ENCODE peak calls at places on chromosomes 7 and 10, in four cellular contexts. G is heart right ventricle, M is A549, L is cardiac muscle cell. D is an unnamed sample.
A peak's percentile ranks its signal among the peaks of the same experiment; 100 is the strongest.

GRCh38 chr10:68231106-68231901 is 609 bp downstream of the ATOH7 start:
- DNase-seq in L (peak; percentile 85), G (peak; percentile 60), M (peak; percentile 84), D (peak; percentile 72)

GRCh38 chr10:87752571-87752970 is 65.5 kb downstream of the ATAD1 start:
- DNase-seq in G (no peak), M (no peak), L (no peak), D (no peak)

GRCh38 chr10:88361995-88362540 is 221.1 kb downstream of the RNLS start:
- DNase-seq in G (no peak), M (no peak), L (no peak), D (no peak)

GRCh38 chr7:88278881-88279280 is 27.8 kb downstream of the STEAP4 start:
- DNase-seq in M (no peak), L (no peak), G (no peak), D (no peak)

GRCh38 chr7:93040355-93040754 is 77.4 kb downstream of the SAMD9 start:
- DNase-seq in L (no peak), M (no peak), G (peak; percentile 44), D (no peak)

GRCh38 chr10:58267713-58268453 is at the start of gene IPMK:
- DNase-seq in L (peak; percentile 95), G (peak; percentile 97), M (peak; percentile 93), D (peak; percentile 89)

GRCh38 chr7:70694357-70694908 is 437.5 kb upstream of the GALNT17 start:
- DNase-seq in L (peak; percentile 70), G (peak; percentile 37), M (peak; percentile 13), D (no peak)

GRCh38 chr7:66974986-66975590 is 20.3 kb downstream of the SBDS start:
- DNase-seq in L (no peak), M (peak; percentile 60), G (no peak), D (no peak)

GRCh38 chr7:158042156-158042880 is 545.3 kb downstream of the PTPRN2 start:
- DNase-seq in M (no peak), G (no peak), L (no peak), D (no peak)

GRCh38 chr10:27743736-27744477 is 1.7 kb downstream of the MKX start:
- DNase-seq in G (no peak), L (peak; percentile 43), M (peak; percentile 11), D (no peak)

GRCh38 chr7:123201901-123202300 is 2.1 kb upstream of the SLC13A1 start:
- DNase-seq in L (no peak), M (no peak), G (no peak), D (no peak)

GRCh38 chr10:68133553-68133952 is 24.3 kb downstream of the MYPN start:
- DNase-seq in M (no peak), L (no peak), G (no peak), D (no peak)

GRCh38 chr7:21243265-21243664 is 184.6 kb upstream of the SP4 start:
- DNase-seq in L (peak; percentile 2), M (no peak), G (no peak), D (no peak)

GRCh38 chr10:22604314-22605091 is 109.9 kb downstream of the PIP4K2A start:
- DNase-seq in M (no peak), G (no peak), L (no peak), D (no peak)

GRCh38 chr7:127527561-127527960 is 57.8 kb downstream of the GCC1 start:
- DNase-seq in M (no peak), G (no peak), L (no peak), D (no peak)

D was measured in NCI-H460.